ENCODE peak calls at places on chromosomes 4 and X, in seven cellular contexts. J is stimulated activated CD4-positive, alpha-beta T cell treated with anti-CD3 and anti-CD28 coated beads, Interleukin-1b, Interleukin-23, amount 100 ng/mL, for 1 hour; I is HTR-8/SVneo; B is EL; K is GM23338; P is fibroblast of mammary gland; V is ureter. O is an unnamed sample.

GRCh38 chr4:78578674-78579430 is 27.3 kb downstream of the ANXA3 start:
- DNase-seq in J (no peak), I (no peak), B (no peak), K (no peak), P (no peak), V (no peak), O (peak; percentile 82)

GRCh38 chr4:184400891-184401290 is 73.5 kb downstream of the IRF2 start:
- DNase-seq in J (no peak), I (no peak), B (no peak), K (no peak), P (no peak), V (no peak), O (no peak)

GRCh38 chr4:161522031-161522430 is 641.8 kb downstream of the FSTL5 start:
- DNase-seq in J (no peak), I (no peak), B (no peak), K (no peak), P (no peak), V (no peak), O (peak; percentile 25)

GRCh38 chr4:15868065-15868464 is 70.5 kb downstream of the FGFBP1 start:
- DNase-seq in J (no peak), I (no peak), B (peak; percentile 18), K (peak; percentile 53), P (peak; percentile 40), V (no peak), O (no peak)

GRCh38 chr4:3791910-3792542 is 25.8 kb downstream of the ADRA2C start:
- DNase-seq in J (no peak), I (peak; percentile 47), B (no peak), K (peak; percentile 85), P (no peak), V (no peak), O (peak; percentile 93)

GRCh38 chr4:86963697-86964096 is 28.9 kb downstream of the AFF1 start:
- DNase-seq in J (no peak), I (no peak), B (no peak), K (no peak), P (peak; percentile 62), V (no peak), O (no peak)

GRCh38 chrX:138858438-138858837 is 146.9 kb upstream of the FGF13 start:
- DNase-seq in J (no peak), I (no peak), B (no peak), K (no peak), P (peak; percentile 88), V (no peak), O (no peak)

GRCh38 chr4:100014616-100015015 is 64.5 kb upstream of the H2AZ1 start:
- DNase-seq in J (no peak), I (no peak), B (peak; percentile 74), K (no peak), P (no peak), V (no peak), O (no peak)

GRCh38 chr4:128835498-128836222 is 26.2 kb downstream of the JADE1 start:
- DNase-seq in J (no peak), I (no peak), B (no peak), K (no peak), P (peak; percentile 28), V (peak; percentile 61), O (no peak)

GRCh38 chr4:1583051-1583785 is 100.9 kb downstream of the FAM53A start:
- DNase-seq in J (no peak), I (no peak), B (no peak), K (no peak), P (no peak), V (no peak), O (no peak)

GRCh38 chrX:154800508-154801207 is 4.6 kb downstream of the MPP1 start:
- DNase-seq in J (no peak), I (no peak), B (no peak), K (no peak), P (no peak), V (no peak), O (no peak)